ENCODE peak calls at places on chromosome 2, in four cellular contexts. H, Y, O and L are unnamed samples.

GRCh38 chr2:39375917-39376316 is 61.2 kb downstream of the MAP4K3 start:
- DNase-seq in H (no peak), O (no peak), Y (no peak), L (no peak)

GRCh38 chr2:160322320-160322719 is 122.2 kb upstream of the ITGB6 start:
- DNase-seq in O (no peak), Y (no peak), H (no peak), L (no peak)

GRCh38 chr2:190186238-190186637 is 123.7 kb upstream of the MSTN start:
- DNase-seq in Y (no peak), H (no peak), O (no peak), L (peak; percentile 7)

GRCh38 chr2:165833156-165833555 is 39.1 kb upstream of the GALNT3 start:
- DNase-seq in O (no peak), Y (no peak), H (peak; percentile 77), L (peak; percentile 68)

GRCh38 chr2:232884001-232884421 is 13.9 kb downstream of the SNORC start:
- DNase-seq in Y (no peak), O (no peak), H (no peak), L (no peak)

GRCh38 chr2:101433465-101433864 is 41.4 kb downstream of the RFX8 start:
- DNase-seq in Y (no peak), H (no peak), O (no peak), L (peak; percentile 25)

GRCh38 chr2:62363166-62363565 is 142.8 kb downstream of the TMEM17 start:
- DNase-seq in O (no peak), Y (no peak), H (no peak), L (no peak)

GRCh38 chr2:170087394-170087793 is 90.6 kb upstream of the MYO3B start:
- DNase-seq in H (no peak), Y (no peak), O (no peak), L (no peak)

GRCh38 chr2:207048421-207048820 is 109.1 kb downstream of the CPO start:
- DNase-seq in Y (no peak), H (peak; percentile 36), O (no peak), L (peak; percentile 59)

GRCh38 chr2:10289891-10290290 is 12.8 kb upstream of the HPCAL1 start:
- DNase-seq in Y (no peak), H (peak; percentile 27), O (no peak), L (peak; percentile 84)

GRCh38 chr2:105785095-105785847 is 40.6 kb downstream of the NCK2 start:
- DNase-seq in Y (no peak), O (no peak), H (no peak), L (no peak)

GRCh38 chr2:197786010-197786877 is 1.1 kb upstream of the BOLL start:
- DNase-seq in Y (peak; percentile 35), O (peak; percentile 79), H (no peak), L (no peak)

GRCh38 chr2:197433770-197434438 is 924 bp downstream of the SF3B1 start:
- DNase-seq in O (no peak), Y (no peak), H (peak; percentile 31), L (peak; percentile 20)

GRCh38 chr2:233252227-233252626 is 754 bp downstream of the ATG16L1 start:
- DNase-seq in Y (no peak), H (no peak), O (no peak), L (peak; percentile 14)

GRCh38 chr2:144131042-144131441 is 388.9 kb downstream of the ZEB2 start:
- DNase-seq in O (no peak), Y (no peak), H (peak; percentile 77), L (peak; percentile 52)